ENCODE peak calls at places on chromosomes 3 and 15, in ten cellular contexts. J is IMR-90, L is uterus, S is heart left ventricle, D is prostate gland, N is tibial nerve, K is stomach, A is Peyer's patch, U is body of pancreas, G is ovary. W is an unnamed sample. For H3K4me1, the result is how much of the 10 kb centered on the place peaks cover.

GRCh38 chr3:81237193-81237592 is 524.3 kb downstream of the GBE1 start:
- DNase-seq in J (no peak), L (no peak), S (no peak), D (no peak), N (no peak), K (no peak), A (no peak), U (no peak), G (no peak), W (no peak)

GRCh38 chr3:176650478-176650877 is 546.8 kb downstream of the TBL1XR1 start:
- DNase-seq in J (peak), L (no peak), S (no peak), D (no peak), N (no peak), K (no peak), A (no peak), U (no peak), G (no peak), W (no peak)

GRCh38 chr3:128168830-128169229 is 15.5 kb downstream of the EEFSEC start:
- DNase-seq in J (no peak), L (no peak), S (no peak), D (no peak), N (no peak), K (no peak), A (no peak), U (no peak), G (no peak), W (no peak)

GRCh38 chr3:133992385-133992784 is 37.3 kb downstream of the SLCO2A1 start:
- DNase-seq in J (no peak), L (no peak), S (no peak), D (no peak), N (no peak), K (no peak), A (no peak), U (no peak), G (no peak), W (no peak)

GRCh38 chr3:52318186-52318793 is 2.2 kb downstream of the DNAH1 start:
- DNase-seq in J (no peak), L (no peak), S (peak), D (no peak), N (no peak), K (peak), A (no peak), U (no peak), G (no peak), W (no peak)

GRCh38 chr15:64870350-64870749 is 28.6 kb downstream of the PLEKHO2 start:
- DNase-seq in J (no peak), L (no peak), S (no peak), D (no peak), N (no peak), K (no peak), A (no peak), U (no peak), G (peak), W (no peak)

GRCh38 chr15:23402544-23402943 is 44.5 kb downstream of the GOLGA6L2 start:
- DNase-seq in J (no peak), L (no peak), S (no peak), D (no peak), N (no peak), K (no peak), A (no peak), U (no peak), G (no peak), W (no peak)

GRCh38 chr3:8621872-8622271 is 22.7 kb downstream of the SSUH2 start:
- DNase-seq in J (peak), L (peak), S (no peak), D (no peak), N (no peak), K (peak), A (no peak), U (no peak), G (no peak), W (no peak)

GRCh38 chr3:182690163-182690562 is 103.1 kb upstream of the ATP11B start:
- DNase-seq in J (no peak), L (no peak), S (no peak), D (no peak), N (no peak), K (no peak), A (no peak), U (no peak), G (no peak), W (no peak)

GRCh38 chr3:127158614-127159221 is 34.2 kb upstream of the PRR23E start:
- DNase-seq in J (no peak), L (no peak), S (no peak), D (no peak), N (no peak), K (no peak), A (peak), U (no peak), G (peak), W (peak)

GRCh38 chr15:91867581-91868026 is 14.1 kb downstream of the SLCO3A1 start:
- DNase-seq in J (peak), L (peak), S (peak), D (peak), N (no peak), K (peak), A (peak), U (peak), G (peak), W (peak)

GRCh38 chr15:31276596-31277298 is 49.9 kb upstream of the KLF13 start:
- DNase-seq in J (no peak), L (no peak), S (no peak), D (peak), N (no peak), K (peak), A (no peak), U (no peak), G (peak), W (no peak)

GRCh38 chr3:49017229-49017615 is 1.2 kb downstream of the DALRD3 start:
- DNase-seq in J (no peak), L (no peak), S (no peak), D (no peak), N (no peak), K (no peak), A (no peak), U (no peak), G (no peak), W (no peak)

GRCh38 chr3:128591728-128592426 is 58.7 kb downstream of the RPN1 start:
- DNase-seq in J (no peak), L (no peak), S (no peak), D (no peak), N (no peak), K (no peak), A (no peak), U (no peak), G (no peak), W (no peak)

GRCh38 chr15:59315914-59316428 is 56.7 kb downstream of the MYO1E start:
- DNase-seq in J (peak), L (no peak), S (no peak), D (peak), N (no peak), K (no peak), A (no peak), U (no peak), G (no peak), W (no peak)

GRCh38 chr15:59312199-59312598 is 60.5 kb downstream of the MYO1E start:
- DNase-seq in J (no peak), L (no peak), S (no peak), D (no peak), N (no peak), K (no peak), A (no peak), U (no peak), G (no peak), W (no peak)

GRCh38 chr15:59317211-59317610 is 55.5 kb downstream of the MYO1E start:
- DNase-seq in J (peak), L (no peak), S (no peak), D (no peak), N (no peak), K (no peak), A (no peak), U (no peak), G (no peak), W (no peak)

GRCh38 chr15:59311245-59311644 is 61.4 kb downstream of the MYO1E start:
- DNase-seq in J (no peak), L (no peak), S (no peak), D (no peak), N (no peak), K (no peak), A (no peak), U (no peak), G (no peak), W (no peak)

GRCh38 chr15:59313703-59314332 is 58.9 kb downstream of the MYO1E start:
- DNase-seq in J (peak), L (peak), S (peak), D (peak), N (peak), K (peak), A (peak), U (peak), G (peak), W (peak)
- TF ChIP-seq POLR2A in J (no peak), L (no peak), S (no peak), D (no peak), N (no peak), K (no peak), A (no peak), U (no peak), G (no peak), W (no peak)

GRCh38 chr3:58578873-58579272 is 1.7 kb upstream of the FAM107A start:
- DNase-seq in J (no peak), L (no peak), S (no peak), D (no peak), N (no peak), K (no peak), A (no peak), U (no peak), G (no peak), W (no peak)

GRCh38 chr3:58581328-58582091 is 4.3 kb upstream of the FAM107A start:
- DNase-seq in J (no peak), L (no peak), S (no peak), D (no peak), N (no peak), K (no peak), A (no peak), U (no peak), G (no peak), W (no peak)

GRCh38 chr3:58584690-58585004 is 7.5 kb upstream of the FAM107A start:
- DNase-seq in J (no peak), L (no peak), S (no peak), D (no peak), N (no peak), K (no peak), A (no peak), U (no peak), G (no peak), W (no peak)

GRCh38 chr3:58577269-58577821 is at the start of gene FAM107A:
- DNase-seq in J (peak), L (peak), S (no peak), D (peak), N (peak), K (peak), A (no peak), U (peak), G (peak), W (no peak)

GRCh38 chr3:58580826-58581327 is 3.7 kb upstream of the FAM107A start:
- DNase-seq in J (no peak), L (no peak), S (no peak), D (no peak), N (no peak), K (no peak), A (no peak), U (no peak), G (no peak), W (no peak)
- H3K27ac ChIP-seq in J (no peak), L (no peak), S (peak), D (peak), N (no peak), K (no peak), A (no peak), U (no peak), G (no peak), W (no peak)

GRCh38 chr3:71063768-71064287 is 519.7 kb downstream of the FOXP1 start:
- DNase-seq in J (peak), L (peak), S (no peak), D (no peak), N (no peak), K (no peak), A (peak), U (peak), G (no peak), W (peak)
- H3K4me1 ChIP-seq in J (under half), L (under half), S (half or more), D (under half), N (under half), K (under half), A (under half), U (half or more), G (under half), W (under half)

GRCh38 chr3:100941451-100941850 is 51.8 kb downstream of the ABI3BP start:
- DNase-seq in J (no peak), L (no peak), S (no peak), D (peak), N (no peak), K (no peak), A (no peak), U (no peak), G (no peak), W (no peak)

GRCh38 chr3:100953103-100953502 is 40.1 kb downstream of the ABI3BP start:
- DNase-seq in J (no peak), L (no peak), S (no peak), D (no peak), N (no peak), K (no peak), A (no peak), U (no peak), G (no peak), W (no peak)

GRCh38 chr3:100947119-100947518 is 46.1 kb downstream of the ABI3BP start:
- DNase-seq in J (no peak), L (no peak), S (no peak), D (no peak), N (no peak), K (no peak), A (no peak), U (no peak), G (no peak), W (no peak)
- TF ChIP-seq POLR2A in J (no peak), L (no peak), S (no peak), D (no peak), N (no peak), K (no peak), A (no peak), U (no peak), G (no peak), W (no peak)

GRCh38 chr15:45457641-45458539 is 64.7 kb downstream of the SLC30A4 start:
- DNase-seq in J (peak), L (peak), S (no peak), D (peak), N (peak), K (peak), A (no peak), U (peak), G (peak), W (peak)
- H3K27ac ChIP-seq in J (no peak), L (peak), S (peak), D (peak), N (peak), K (peak), A (peak), U (peak), G (peak), W (peak)

GRCh38 chr3:13411186-13411860 is 8.8 kb downstream of the NUP210 start:
- DNase-seq in J (no peak), L (no peak), S (no peak), D (no peak), N (no peak), K (no peak), A (no peak), U (no peak), G (no peak), W (no peak)

GRCh38 chr3:13408890-13409289 is 11.2 kb downstream of the NUP210 start:
- DNase-seq in J (no peak), L (no peak), S (no peak), D (no peak), N (no peak), K (no peak), A (no peak), U (no peak), G (no peak), W (no peak)

GRCh38 chr3:13415236-13416001 is 4.7 kb downstream of the NUP210 start:
- DNase-seq in J (no peak), L (no peak), S (no peak), D (no peak), N (no peak), K (no peak), A (no peak), U (no peak), G (no peak), W (no peak)

GRCh38 chr3:13416002-13416793 is 3.9 kb downstream of the NUP210 start:
- DNase-seq in J (no peak), L (no peak), S (no peak), D (no peak), N (no peak), K (no peak), A (no peak), U (no peak), G (no peak), W (no peak)

GRCh38 chr3:13414040-13414729 is 5.9 kb downstream of the NUP210 start:
- DNase-seq in J (no peak), L (no peak), S (peak), D (no peak), N (peak), K (peak), A (no peak), U (peak), G (no peak), W (peak)
- H3K4me1 ChIP-seq in J (under half), L (under half), S (half or more), D (under half), N (under half), K (under half), A (under half), U (under half), G (under half), W (under half)

GRCh38 chr3:10242182-10243065 is 5.8 kb upstream of the TATDN2 start:
- DNase-seq in J (peak), L (no peak), S (no peak), D (no peak), N (no peak), K (no peak), A (no peak), U (peak), G (no peak), W (no peak)
- TF ChIP-seq POLR2A in J (no peak), L (no peak), S (no peak), D (no peak), N (no peak), K (no peak), A (no peak), U (no peak), G (no peak), W (no peak)

GRCh38 chr15:75142499-75142898 is 59.2 kb upstream of the C15orf39 start:
- DNase-seq in J (no peak), L (no peak), S (no peak), D (no peak), N (no peak), K (no peak), A (no peak), U (no peak), G (no peak), W (no peak)
- H3K27ac ChIP-seq in J (no peak), L (no peak), S (no peak), D (no peak), N (no peak), K (no peak), A (no peak), U (no peak), G (no peak), W (no peak)

GRCh38 chr3:124858275-124858674 is 28.9 kb downstream of the ITGB5 start:
- DNase-seq in J (peak), L (no peak), S (no peak), D (no peak), N (no peak), K (no peak), A (no peak), U (no peak), G (no peak), W (no peak)
- H3K4me1 ChIP-seq in J (under half), L (under half), S (under half), D (under half), N (under half), K (under half), A (under half), U (under half), G (under half), W (under half)

W was measured in right lobe of liver.